ENCODE peak calls at places on chromosomes 12 and 14, in four cellular contexts. X, T, K and F are unnamed samples.

GRCh38 chr12:27333311-27334009 is 824 bp downstream of the BMAL2 start:
- DNase-seq in T (peak), K (no peak), X (peak), F (peak)

GRCh38 chr12:42315108-42315507 is 10.8 kb downstream of the ZCRB1 start:
- DNase-seq in K (no peak), X (no peak), T (no peak), F (no peak)

GRCh38 chr14:105181542-105182295 is 607 bp upstream of the NUDT14 start:
- DNase-seq in T (no peak), X (no peak), K (no peak), F (no peak)

GRCh38 chr14:104650057-104650980 is 39.1 kb upstream of the INF2 start:
- DNase-seq in T (peak), X (peak), K (no peak), F (peak)

GRCh38 chr14:60064491-60065072 is 27.1 kb upstream of the PCNX4 start:
- DNase-seq in X (no peak), T (peak), K (no peak), F (peak)

GRCh38 chr12:41932470-41932991 is 212.1 kb downstream of the GXYLT1 start:
- DNase-seq in X (peak), K (peak), T (peak), F (peak)

GRCh38 chr14:57169901-57170300 is 98.8 kb downstream of the EXOC5 start:
- DNase-seq in T (no peak), K (no peak), X (no peak), F (no peak)

GRCh38 chr14:60637490-60638452 is 11.5 kb downstream of the SIX1 start:
- DNase-seq in K (no peak), T (peak), X (peak), F (no peak)

GRCh38 chr12:112836736-112837628 is 45.4 kb downstream of the RPH3A start:
- DNase-seq in K (no peak), X (no peak), T (no peak), F (no peak)

GRCh38 chr12:74689071-74689655 is 151.5 kb downstream of the ATXN7L3B start:
- DNase-seq in K (no peak), T (peak), X (no peak), F (no peak)

GRCh38 chr12:2925322-2925995 is 33.7 kb upstream of the TEAD4 start:
- DNase-seq in K (no peak), X (no peak), T (no peak), F (no peak)

GRCh38 chr12:124740691-124741137 is 123.0 kb downstream of the SCARB1 start:
- DNase-seq in X (no peak), K (no peak), T (peak), F (peak)

GRCh38 chr12:45613306-45613705 is 116.2 kb upstream of the ARID2 start:
- DNase-seq in T (no peak), K (no peak), X (no peak), F (no peak)

GRCh38 chr12:113241191-113242017 is 20.1 kb downstream of the TPCN1 start:
- DNase-seq in K (no peak), T (peak), X (peak), F (no peak)

GRCh38 chr12:126144603-126145002 is 1079.4 kb downstream of the AACS start:
- DNase-seq in X (no peak), T (no peak), K (no peak), F (no peak)

GRCh38 chr14:54556535-54556934 is 10.4 kb upstream of the SAMD4A start:
- DNase-seq in X (no peak), K (no peak), T (no peak), F (no peak)

GRCh38 chr12:25935355-25936144 is 22.9 kb upstream of the RASSF8 start:
- DNase-seq in T (peak), K (no peak), X (no peak), F (no peak)

GRCh38 chr14:30337456-30337855 is 221.5 kb upstream of the G2E3 start:
- DNase-seq in X (no peak), T (no peak), K (no peak), F (no peak)

GRCh38 chr12:108629824-108630476 is 3.7 kb downstream of the SELPLG start:
- DNase-seq in T (peak), K (no peak), X (peak), F (peak)

GRCh38 chr14:68938515-68939423 is 40.3 kb downstream of the ACTN1 start:
- DNase-seq in K (no peak), X (no peak), T (peak), F (no peak)

GRCh38 chr14:105456736-105457703 is 17.6 kb upstream of the CRIP2 start:
- DNase-seq in K (no peak), T (no peak), X (peak), F (no peak)

GRCh38 chr12:20367731-20368652 is at the start of gene PDE3A:
- DNase-seq in K (peak), X (peak), T (peak), F (no peak)

GRCh38 chr14:99460793-99461192 is 19.9 kb downstream of the SETD3 start:
- DNase-seq in K (no peak), T (no peak), X (no peak), F (peak)

GRCh38 chr12:66688836-66689439 is 10.1 kb upstream of the GRIP1 start:
- DNase-seq in X (peak), K (no peak), T (peak), F (peak)

GRCh38 chr12:2561367-2561766 is 233.4 kb upstream of the FKBP4 start:
- DNase-seq in X (no peak), T (no peak), K (no peak), F (no peak)

GRCh38 chr12:129614221-129614885 is 289.5 kb downstream of the TMEM132D start:
- DNase-seq in K (no peak), X (no peak), T (peak), F (no peak)

GRCh38 chr14:64826333-64826732 is 53.4 kb downstream of the SPTB start:
- DNase-seq in T (no peak), K (no peak), X (no peak), F (no peak)

GRCh38 chr14:101561145-101561896 is at the start of gene DIO3:
- DNase-seq in T (peak), K (no peak), X (peak), F (no peak)

GRCh38 chr14:22821193-22822016 is 6.2 kb upstream of the SLC7A7 start:
- DNase-seq in T (peak), X (no peak), K (no peak), F (no peak)

GRCh38 chr14:53979747-53980642 is 23.4 kb upstream of the BMP4 start:
- DNase-seq in K (no peak), X (peak), T (peak), F (no peak)